ENCODE peak calls at places on chromosomes 7 and 10, in eight cellular contexts. C is GM23338, E is HCT116, Q is transverse colon, J is SK-N-SH, V is stomach, G is prostate gland, B is HL-60. W is an unnamed sample.

GRCh38 chr7:108156897-108157605 is 26.9 kb upstream of the LAMB4 start:
- DNase-seq in C (no peak), G (no peak), Q (no peak), J (no peak), B (no peak), V (no peak), E (no peak), W (no peak)

GRCh38 chr7:16753932-16754571 is 497 bp downstream of the TSPAN13 start:
- DNase-seq in Q (peak), C (peak), E (no peak), J (peak), G (peak), B (peak), V (peak), W (peak)

GRCh38 chr10:89861584-89862287 is 160.3 kb downstream of the KIF20B start:
- DNase-seq in G (no peak), J (no peak), V (no peak), Q (no peak), E (peak), C (no peak), B (peak), W (no peak)

GRCh38 chr10:6600224-6600987 is 20.3 kb upstream of the PRKCQ start:
- DNase-seq in V (no peak), Q (no peak), J (no peak), B (no peak), G (no peak), C (no peak), E (no peak), W (no peak)

GRCh38 chr7:35519971-35520809 is 174.7 kb downstream of the HERPUD2 start:
- DNase-seq in C (peak), J (peak), V (peak), B (no peak), E (peak), G (peak), Q (peak), W (no peak)

GRCh38 chr10:78700413-78700812 is 368.4 kb upstream of the ZMIZ1 start:
- DNase-seq in B (peak), G (no peak), V (peak), Q (peak), C (no peak), J (no peak), E (no peak), W (no peak)

GRCh38 chr7:8597565-8597964 is 164.2 kb downstream of the NXPH1 start:
- DNase-seq in G (no peak), J (no peak), C (no peak), E (no peak), V (no peak), B (no peak), Q (no peak), W (no peak)

GRCh38 chr10:88986549-88987242 is 3.9 kb upstream of the FAS start:
- DNase-seq in C (peak), J (peak), V (peak), Q (no peak), G (peak), E (no peak), B (no peak), W (no peak)

GRCh38 chr7:31890198-31890597 is 180.0 kb downstream of the PDE1C start:
- DNase-seq in B (peak), E (no peak), J (no peak), G (peak), C (no peak), Q (peak), V (no peak), W (no peak)

GRCh38 chr10:89521368-89521767 is 14.0 kb downstream of the SLC16A12 start:
- DNase-seq in J (no peak), C (no peak), Q (no peak), V (no peak), B (no peak), G (no peak), E (no peak), W (no peak)

GRCh38 chr7:12670071-12670729 is 17.2 kb upstream of the ARL4A start:
- DNase-seq in C (no peak), V (peak), B (no peak), Q (no peak), E (no peak), G (peak), J (no peak), W (no peak)

GRCh38 chr7:72334066-72334465 is 78.1 kb downstream of the CALN1 start:
- DNase-seq in V (no peak), C (peak), E (no peak), J (peak), Q (no peak), G (no peak), B (no peak), W (no peak)

GRCh38 chr7:130961128-130961601 is 227.2 kb upstream of the KLF14 start:
- DNase-seq in G (no peak), V (no peak), E (peak), Q (peak), B (peak), J (no peak), C (no peak), W (no peak)

GRCh38 chr10:63722537-63722936 is 201.3 kb downstream of the REEP3 start:
- DNase-seq in C (no peak), V (no peak), J (peak), Q (no peak), E (no peak), G (peak), B (no peak), W (no peak)

DNA sequence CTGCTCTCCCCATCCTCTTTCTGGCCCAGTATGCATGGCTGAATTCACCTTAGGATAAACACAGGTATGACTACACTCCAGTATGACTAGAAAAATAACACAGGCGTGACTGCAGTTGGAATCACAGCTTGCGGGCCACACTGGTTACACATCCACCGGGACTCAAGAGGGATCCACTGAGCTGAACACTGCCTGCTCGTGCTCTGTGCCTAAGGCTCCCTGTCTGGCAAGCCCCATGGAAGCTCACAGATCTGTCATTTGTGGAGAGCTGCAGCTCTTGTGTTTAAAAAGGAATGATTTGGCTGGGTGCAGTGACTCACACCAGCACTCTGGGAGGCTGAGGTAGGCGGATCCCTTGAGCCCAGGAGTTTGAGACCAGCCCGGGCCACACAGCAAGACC is 26.8 kb downstream of the VOPP1 start:
- DNase-seq in J (no peak), V (no peak), G (no peak), B (no peak), C (no peak), E (no peak), Q (no peak), W (no peak)
- H3K27ac ChIP-seq in J (peak), V (no peak), G (no peak), B (no peak), C (no peak), E (no peak), Q (no peak), W (no peak)

GRCh38 chr7:82275342-82275741 is 168.2 kb downstream of the CACNA2D1 start:
- DNase-seq in V (no peak), Q (no peak), B (no peak), G (no peak), C (no peak), E (no peak), J (no peak), W (no peak)

GRCh38 chr7:82268632-82269031 is 174.9 kb downstream of the CACNA2D1 start:
- DNase-seq in G (no peak), V (no peak), E (no peak), Q (no peak), B (no peak), J (no peak), C (no peak), W (no peak)

GRCh38 chr7:82266081-82266480 is 177.5 kb downstream of the CACNA2D1 start:
- DNase-seq in C (no peak), G (no peak), V (no peak), E (no peak), Q (no peak), J (no peak), B (no peak), W (no peak)

GRCh38 chr7:82274681-82275080 is 168.9 kb downstream of the CACNA2D1 start:
- DNase-seq in Q (no peak), V (no peak), G (no peak), C (no peak), B (no peak), J (no peak), E (no peak), W (no peak)

DNA sequence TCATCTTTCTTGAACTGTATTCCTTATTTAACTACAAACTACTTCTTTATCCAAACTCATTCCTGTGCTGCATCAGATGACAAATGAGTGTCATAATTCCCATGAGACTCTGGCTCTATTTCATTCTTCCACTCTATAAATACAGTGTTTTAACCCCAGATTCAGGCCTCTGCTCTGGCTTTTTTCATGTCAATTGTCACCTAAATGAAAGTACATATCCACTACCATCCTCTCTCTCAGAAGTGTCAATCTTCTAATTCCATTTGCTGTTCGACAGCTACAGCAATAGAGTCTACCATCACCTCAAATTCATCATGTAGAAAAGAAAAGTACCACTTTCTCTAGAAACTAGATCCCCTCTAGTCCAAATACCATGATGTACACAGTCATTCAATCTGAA is 172.7 kb downstream of the CACNA2D1 start:
- DNase-seq in E (no peak), C (no peak), B (no peak), Q (no peak), J (no peak), G (no peak), V (no peak), W (no peak)
- TF ChIP-seq POLR2AphosphoS5 in E (no peak), C (no peak), B (no peak), Q (no peak), J (no peak), G (no peak), V (no peak), W (no peak)

DNA sequence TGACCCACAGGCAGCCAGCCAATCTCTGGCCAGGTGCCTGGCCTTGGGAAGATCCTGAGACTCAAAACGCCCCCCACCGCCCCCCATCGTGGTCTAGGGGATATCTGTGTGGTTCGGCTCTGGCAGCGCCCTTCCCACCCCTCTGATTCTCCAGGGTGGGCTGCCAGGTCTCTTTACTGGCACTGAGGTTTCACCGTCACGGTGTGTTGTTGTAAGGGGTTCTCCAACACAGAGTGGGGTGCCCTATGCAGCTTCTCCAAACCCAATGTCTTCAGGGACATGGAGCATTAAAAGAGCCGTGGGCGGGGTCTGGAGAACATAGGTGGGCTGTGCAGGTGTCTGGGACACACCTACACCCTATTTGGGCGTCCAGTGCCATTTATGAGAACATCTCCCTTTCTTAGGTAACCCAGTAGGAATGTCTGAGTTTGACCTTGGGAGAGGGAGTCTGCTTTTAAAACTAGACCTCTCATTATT is 1.5 kb downstream of the MAFK start:
- DNase-seq in G (peak), V (peak), E (no peak), B (no peak), C (no peak), Q (no peak), J (no peak), W (no peak)
- H3K4me3 ChIP-seq in G (peak), V (peak), E (peak), B (peak), C (peak), Q (peak), J (peak), W (peak)

DNA sequence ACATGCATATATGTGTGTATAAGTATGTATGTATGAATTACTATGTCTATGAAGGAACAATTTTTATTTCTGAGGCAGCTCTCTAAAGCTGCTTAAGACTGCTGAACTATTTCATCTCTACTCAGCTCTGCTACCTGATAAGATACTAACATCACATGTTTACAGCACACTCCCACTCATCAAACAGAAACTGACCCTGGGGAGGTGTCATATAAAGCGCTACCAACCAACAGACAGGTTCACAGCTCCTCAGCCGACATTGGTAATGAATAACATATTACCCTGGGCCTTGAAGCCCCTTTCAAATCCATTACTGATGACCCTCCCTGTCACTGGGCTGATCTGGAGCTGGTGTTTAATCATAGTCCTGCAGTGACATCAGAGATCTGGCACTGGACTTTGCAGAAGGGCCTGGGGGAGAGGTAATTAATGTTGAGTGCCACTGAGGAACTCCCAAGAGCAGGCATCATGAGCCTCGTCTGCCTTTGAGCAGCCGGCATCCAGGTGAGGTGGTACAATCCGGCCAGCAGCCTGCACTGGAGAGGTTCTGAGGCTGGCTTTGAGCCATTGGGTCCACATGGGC is 306.6 kb upstream of the NFE2L3 start:
- DNase-seq in E (no peak), C (no peak), Q (no peak), B (no peak), J (no peak), G (no peak), V (no peak), W (no peak)
- H3K27ac ChIP-seq in E (no peak), C (no peak), Q (peak), B (no peak), J (no peak), G (no peak), V (no peak), W (no peak)

GRCh38 chr10:133329401-133330202 is 7.1 kb downstream of the CALY start:
- DNase-seq in C (peak), E (no peak), V (peak), Q (peak), J (peak), G (peak), B (peak), W (no peak)
- TF ChIP-seq POLR2AphosphoS5 in C (no peak), E (no peak), V (peak), Q (no peak), J (no peak), G (peak), B (no peak), W (no peak)

W was measured in suprapubic skin.